ENCODE peak calls at places on chromosomes 3 and 15, in seven cellular contexts. L is activated CD4-positive, CD25-positive, alpha-beta regulatory T cell; W is activated T-cell treated with anti-CD3 and anti-CD28 coated beads for 24 hours; G is stimulated activated CD8-positive, alpha-beta memory T cell treated with anti-CD3 and anti-CD28 coated beads, Interleukin-4, amount 100 ng/mL, for 48 hours; U is mucosa of descending colon; A is SHP77; F is activated B cell treated with CpG ODN at 0.5 μM for 24 hours. I is an unnamed sample.
A peak's percentile ranks its signal among the peaks of the same experiment; 100 is the strongest.

GRCh38 chr15:99105516-99106341 is 849 bp downstream of the SYNM start:
- DNase-seq in W (no peak), A (peak; percentile 23), U (peak; percentile 42), F (no peak), G (peak; percentile 56), L (no peak), I (no peak)

GRCh38 chr3:177426151-177426904 is 229.0 kb upstream of the TBL1XR1 start:
- DNase-seq in U (no peak), F (no peak), G (no peak), L (no peak), W (no peak), A (no peak), I (no peak)

GRCh38 chr3:196486263-196486662 is 17.3 kb downstream of the RNF168 start:
- DNase-seq in W (peak; percentile 7), U (peak; percentile 24), A (no peak), G (peak; percentile 32), F (no peak), L (no peak), I (no peak)

GRCh38 chr3:134333522-134334181 is 40.6 kb downstream of the AMOTL2 start:
- DNase-seq in F (no peak), G (no peak), A (no peak), L (no peak), U (no peak), W (no peak), I (no peak)

GRCh38 chr15:83053151-83053550 is 13.9 kb downstream of the BTBD1 start:
- DNase-seq in A (no peak), G (no peak), U (peak; percentile 46), W (no peak), L (no peak), F (no peak), I (no peak)

GRCh38 chr15:78930577-78931388 is 14.1 kb downstream of the CTSH start:
- DNase-seq in F (no peak), U (no peak), G (no peak), W (no peak), L (no peak), A (no peak), I (no peak)

GRCh38 chr3:149377408-149378111 is at the start of gene TM4SF1:
- DNase-seq in G (no peak), W (no peak), U (peak; percentile 51), L (no peak), A (peak; percentile 78), F (no peak), I (no peak)

GRCh38 chr3:36843065-36844051 is 79.0 kb upstream of the DCLK3 start:
- DNase-seq in U (peak; percentile 23), L (peak; percentile 37), F (no peak), A (peak; percentile 37), W (peak; percentile 29), G (peak; percentile 73), I (no peak)

GRCh38 chr3:194620192-194620591 is 13.0 kb downstream of the TMEM44 start:
- DNase-seq in L (no peak), U (no peak), W (no peak), F (no peak), A (no peak), G (no peak), I (no peak)

GRCh38 chr15:73031648-73032047 is 20.6 kb upstream of the NEO1 start:
- DNase-seq in F (no peak), A (no peak), W (no peak), G (no peak), U (no peak), L (no peak), I (no peak)

GRCh38 chr15:33500432-33500831 is 189.7 kb downstream of the RYR3 start:
- DNase-seq in U (no peak), L (no peak), F (no peak), A (no peak), G (no peak), W (no peak), I (no peak)